ENCODE peak calls at places on chromosomes 1 and 21, in four cellular contexts. W is GM04503; A is GM10248; D is stimulated activated CD4-positive, alpha-beta T cell treated with anti-CD3 and anti-CD28 coated beads, Interleukin-4, amount 100 ng/mL, for 48 hours. G is an unnamed sample.

GRCh38 chr1:23150742-23151141 is 17.9 kb downstream of the LUZP1 start:
- DNase-seq in W (no peak), A (no peak), D (no peak), G (no peak)

GRCh38 chr1:163273766-163274441 is 47.9 kb upstream of the NUF2 start:
- DNase-seq in W (no peak), D (no peak), A (no peak), G (no peak)

GRCh38 chr1:159113783-159114182 is 37.2 kb upstream of the AIM2 start:
- DNase-seq in W (no peak), D (no peak), A (no peak), G (no peak)

GRCh38 chr1:3869751-3870301 is 12.6 kb downstream of the DFFB start:
- DNase-seq in D (no peak), W (no peak), A (no peak), G (no peak)

GRCh38 chr1:190597361-190597760 is 119.7 kb upstream of the BRINP3 start:
- DNase-seq in W (no peak), D (no peak), A (no peak), G (no peak)

GRCh38 chr1:150660584-150660983 is 31.2 kb upstream of the ENSA start:
- DNase-seq in A (no peak), W (no peak), D (no peak), G (no peak)

GRCh38 chr21:42049578-42050430 is 21.3 kb upstream of the UMODL1 start:
- DNase-seq in A (no peak), W (no peak), D (no peak), G (no peak)

GRCh38 chr1:12477936-12478611 is 139.9 kb downstream of the DHRS3 start:
- DNase-seq in D (no peak), W (peak; percentile 97), A (no peak), G (peak; percentile 98)

GRCh38 chr1:230281531-230281930 is 144.6 kb downstream of the PGBD5 start:
- DNase-seq in W (no peak), D (no peak), A (no peak), G (no peak)

G was measured in AG04449.